ENCODE peak calls at places on chromosomes 6 and 20, in six cellular contexts. One of them, this sample, is unnamed.
A peak's percentile ranks its signal among the peaks of the same experiment; 100 is the strongest.

GRCh38 chr6:143540192-143540591 is 28.7 kb upstream of the FUCA2 start:
- DNase-seq in NCI-H1092: no peak
- DNase-seq in left cardiac atrium: no peak
- DNase-seq in cardiac muscle cell: no peak
- DNase-seq in renal cortical epithelial cell: no peak
- DNase-seq in upper lobe of right lung: no peak
- DNase-seq in this sample: no peak

GRCh38 chr6:169935348-169935718 is 183.9 kb downstream of the ERMARD start:
- DNase-seq in NCI-H1092: no peak
- DNase-seq in left cardiac atrium: no peak
- DNase-seq in cardiac muscle cell: no peak
- DNase-seq in renal cortical epithelial cell: peak; percentile 92
- DNase-seq in upper lobe of right lung: no peak
- DNase-seq in this sample: peak; percentile 96

GRCh38 chr20:47751449-47751848 is 33.8 kb downstream of the SULF2 start:
- DNase-seq in NCI-H1092: no peak
- DNase-seq in left cardiac atrium: no peak
- DNase-seq in cardiac muscle cell: no peak
- DNase-seq in renal cortical epithelial cell: no peak
- DNase-seq in upper lobe of right lung: no peak
- DNase-seq in this sample: no peak

GRCh38 chr6:4692664-4693063 is 83.5 kb upstream of the CDYL start:
- DNase-seq in NCI-H1092: no peak
- DNase-seq in left cardiac atrium: no peak
- DNase-seq in cardiac muscle cell: no peak
- DNase-seq in renal cortical epithelial cell: no peak
- DNase-seq in upper lobe of right lung: no peak
- DNase-seq in this sample: no peak

GRCh38 chr6:23414204-23414501 is 711.9 kb upstream of the NRSN1 start:
- DNase-seq in NCI-H1092: peak; percentile 16
- DNase-seq in left cardiac atrium: no peak
- DNase-seq in cardiac muscle cell: peak; percentile 81
- DNase-seq in renal cortical epithelial cell: peak; percentile 30
- DNase-seq in upper lobe of right lung: no peak
- DNase-seq in this sample: no peak

GRCh38 chr6:170005680-170006470 is 254.5 kb downstream of the ERMARD start:
- DNase-seq in NCI-H1092: no peak
- DNase-seq in left cardiac atrium: no peak
- DNase-seq in cardiac muscle cell: no peak
- DNase-seq in renal cortical epithelial cell: no peak
- DNase-seq in upper lobe of right lung: no peak
- DNase-seq in this sample: no peak

GRCh38 chr6:47669684-47670515 is 28.5 kb upstream of the ADGRF4 start:
- DNase-seq in NCI-H1092: no peak
- DNase-seq in left cardiac atrium: no peak
- DNase-seq in cardiac muscle cell: peak; percentile 37
- DNase-seq in renal cortical epithelial cell: peak; percentile 99
- DNase-seq in upper lobe of right lung: no peak
- DNase-seq in this sample: no peak

GRCh38 chr6:56346958-56347357 is 99.6 kb upstream of the COL21A1 start:
- DNase-seq in NCI-H1092: no peak
- DNase-seq in left cardiac atrium: no peak
- DNase-seq in cardiac muscle cell: no peak
- DNase-seq in renal cortical epithelial cell: peak; percentile 53
- DNase-seq in upper lobe of right lung: no peak
- DNase-seq in this sample: no peak

GRCh38 chr20:60192351-60192750 is 234.1 kb downstream of the CDH26 start:
- DNase-seq in NCI-H1092: no peak
- DNase-seq in left cardiac atrium: no peak
- DNase-seq in cardiac muscle cell: no peak
- DNase-seq in renal cortical epithelial cell: no peak
- DNase-seq in upper lobe of right lung: no peak
- DNase-seq in this sample: no peak

GRCh38 chr20:44142416-44142815 is 44.6 kb downstream of the JPH2 start:
- DNase-seq in NCI-H1092: no peak
- DNase-seq in left cardiac atrium: no peak
- DNase-seq in cardiac muscle cell: peak; percentile 55
- DNase-seq in renal cortical epithelial cell: no peak
- DNase-seq in upper lobe of right lung: no peak
- DNase-seq in this sample: no peak

GRCh38 chr6:90328004-90328403 is 31.4 kb upstream of the BACH2 start:
- DNase-seq in NCI-H1092: no peak
- DNase-seq in left cardiac atrium: no peak
- DNase-seq in cardiac muscle cell: no peak
- DNase-seq in renal cortical epithelial cell: peak; percentile 79
- DNase-seq in upper lobe of right lung: no peak
- DNase-seq in this sample: peak; percentile 21

GRCh38 chr20:20295621-20296498 is 72.0 kb upstream of the INSM1 start:
- DNase-seq in NCI-H1092: no peak
- DNase-seq in left cardiac atrium: no peak
- DNase-seq in cardiac muscle cell: no peak
- DNase-seq in renal cortical epithelial cell: no peak
- DNase-seq in upper lobe of right lung: no peak
- DNase-seq in this sample: no peak

GRCh38 chr20:36591854-36592641 is 13.5 kb upstream of the RAB5IF start:
- DNase-seq in NCI-H1092: no peak
- DNase-seq in left cardiac atrium: no peak
- DNase-seq in cardiac muscle cell: peak; percentile 44
- DNase-seq in renal cortical epithelial cell: peak; percentile 43
- DNase-seq in upper lobe of right lung: no peak
- DNase-seq in this sample: no peak

GRCh38 chr6:42766163-42766670 is 15.6 kb upstream of the BICRAL start:
- DNase-seq in NCI-H1092: no peak
- DNase-seq in left cardiac atrium: no peak
- DNase-seq in cardiac muscle cell: no peak
- DNase-seq in renal cortical epithelial cell: peak; percentile 81
- DNase-seq in upper lobe of right lung: no peak
- DNase-seq in this sample: peak; percentile 67

This sample was measured in lung microvascular endothelial cell.